ENCODE peak calls at places on chromosome 6, in six cellular contexts. Y is brain microvascular endothelial cell; C is upper lobe of right lung; J is CD8-positive, alpha-beta T cell; E is fibroblast of lung; K is effector memory CD4-positive, alpha-beta T cell. F is an unnamed sample.

GRCh38 chr6:17622144-17622543 is 22.0 kb downstream of the FAM8A1 start:
- DNase-seq in J (no peak), E (no peak), C (no peak), K (no peak), Y (no peak), F (peak; percentile 23)

GRCh38 chr6:31663087-31663960 is 1.5 kb downstream of the GPANK1 start:
- DNase-seq in K (no peak), J (no peak), C (no peak), E (peak; percentile 23), Y (no peak), F (no peak)

GRCh38 chr6:43942011-43942442 is 172.0 kb downstream of the VEGFA start:
- DNase-seq in Y (no peak), J (no peak), E (no peak), K (no peak), C (no peak), F (peak; percentile 45)

GRCh38 chr6:134029495-134030455 is 22.6 kb downstream of the SLC2A12 start:
- DNase-seq in Y (peak; percentile 86), J (no peak), C (no peak), K (no peak), E (peak; percentile 39), F (no peak)

GRCh38 chr6:137358273-137358672 is 135.9 kb downstream of the OLIG3 start:
- DNase-seq in C (no peak), J (no peak), K (no peak), E (no peak), Y (no peak), F (no peak)

GRCh38 chr6:168648240-168648639 is 207.3 kb downstream of the SMOC2 start:
- DNase-seq in Y (no peak), J (no peak), K (no peak), E (no peak), C (peak; percentile 71), F (peak; percentile 13)

GRCh38 chr6:139853302-139853992 is 479.0 kb upstream of the CITED2 start:
- DNase-seq in C (no peak), K (no peak), Y (no peak), E (peak; percentile 55), J (no peak), F (no peak)

GRCh38 chr6:63527658-63528514 is 44.4 kb upstream of the LOC128125822 start:
- DNase-seq in J (no peak), K (no peak), E (peak; percentile 98), C (no peak), Y (peak; percentile 96), F (peak; percentile 6)

GRCh38 chr6:143750945-143751344 is 73.2 kb downstream of the PHACTR2 start:
- DNase-seq in J (no peak), Y (no peak), K (no peak), C (no peak), E (no peak), F (no peak)

GRCh38 chr6:104325341-104326172 is 534.2 kb downstream of the HACE1 start:
- DNase-seq in Y (peak; percentile 54), E (no peak), C (no peak), J (no peak), K (no peak), F (peak; percentile 69)

GRCh38 chr6:84065718-84066290 is 32.2 kb downstream of the MRAP2 start:
- DNase-seq in K (no peak), Y (peak; percentile 87), E (peak; percentile 77), C (no peak), J (no peak), F (peak; percentile 34)

GRCh38 chr6:54801669-54802068 is 44.9 kb upstream of the FAM83B start:
- DNase-seq in Y (peak; percentile 0), C (no peak), J (no peak), K (no peak), E (peak; percentile 87), F (peak; percentile 88)

GRCh38 chr6:70709826-70710225 is 42.1 kb downstream of the SMAP1 start:
- DNase-seq in J (no peak), K (no peak), E (peak; percentile 79), Y (peak; percentile 48), C (no peak), F (peak; percentile 41)

GRCh38 chr6:144149894-144150672 is at the start of gene STX11:
- DNase-seq in K (peak; percentile 67), E (peak; percentile 48), J (peak; percentile 71), Y (peak; percentile 19), C (peak; percentile 92), F (peak; percentile 80)

GRCh38 chr6:128520436-128521301 is at the start of gene PTPRK:
- DNase-seq in C (peak; percentile 96), Y (peak; percentile 91), E (peak; percentile 92), J (peak; percentile 91), K (peak; percentile 72), F (peak; percentile 97)

GRCh38 chr6:107965746-107966145 is 7.7 kb upstream of the SEC63 start:
- DNase-seq in K (no peak), E (peak; percentile 35), J (no peak), Y (no peak), C (no peak), F (no peak)

GRCh38 chr6:143742070-143742954 is 64.5 kb downstream of the PHACTR2 start:
- DNase-seq in K (no peak), E (no peak), Y (no peak), C (no peak), J (no peak), F (no peak)

GRCh38 chr6:7402746-7403145 is 13.1 kb downstream of the RIOK1 start:
- DNase-seq in Y (no peak), J (no peak), K (no peak), E (no peak), C (no peak), F (no peak)

GRCh38 chr6:15132854-15133670 is 112.8 kb upstream of the JARID2 start:
- DNase-seq in Y (peak; percentile 80), K (no peak), J (no peak), C (no peak), E (peak; percentile 91), F (peak; percentile 15)

GRCh38 chr6:39495640-39496039 is 173.1 kb upstream of the KCNK16 start:
- DNase-seq in C (no peak), Y (no peak), J (no peak), E (no peak), K (no peak), F (no peak)

GRCh38 chr6:133512410-133513016 is 271.4 kb downstream of the EYA4 start:
- DNase-seq in K (no peak), J (no peak), C (no peak), E (peak; percentile 36), Y (peak; percentile 59), F (peak; percentile 76)

GRCh38 chr6:5003604-5004372 is at the start of gene RPP40:
- DNase-seq in K (peak; percentile 98), Y (peak; percentile 97), E (peak; percentile 95), J (peak; percentile 99), C (peak; percentile 99), F (peak; percentile 99)

GRCh38 chr6:87654117-87654516 is 47.9 kb downstream of the AKIRIN2 start:
- DNase-seq in Y (no peak), K (no peak), C (no peak), J (no peak), E (no peak), F (no peak)

GRCh38 chr6:30684386-30685156 is 1.9 kb downstream of the PPP1R18 start:
- DNase-seq in C (peak; percentile 76), Y (no peak), E (peak; percentile 39), J (peak; percentile 76), K (peak; percentile 44), F (no peak)

GRCh38 chr6:148611213-148611612 is 135.6 kb upstream of the UST start:
- DNase-seq in J (no peak), C (no peak), Y (no peak), E (peak; percentile 79), K (no peak), F (peak; percentile 56)

GRCh38 chr6:133236898-133237297 is 4.3 kb upstream of the EYA4 start:
- DNase-seq in J (no peak), C (no peak), Y (no peak), E (peak; percentile 35), K (no peak), F (no peak)

GRCh38 chr6:84728602-84729001 is 35.8 kb downstream of the TBX18 start:
- DNase-seq in C (no peak), J (no peak), K (no peak), E (no peak), Y (peak; percentile 14), F (peak; percentile 49)

GRCh38 chr6:4786936-4787504 is 10.8 kb downstream of the CDYL start:
- DNase-seq in K (no peak), Y (no peak), C (no peak), E (no peak), J (no peak), F (no peak)

GRCh38 chr6:47278545-47278944 is 31.2 kb downstream of the TNFRSF21 start:
- DNase-seq in C (no peak), E (no peak), K (no peak), J (no peak), Y (no peak), F (no peak)

DNA sequence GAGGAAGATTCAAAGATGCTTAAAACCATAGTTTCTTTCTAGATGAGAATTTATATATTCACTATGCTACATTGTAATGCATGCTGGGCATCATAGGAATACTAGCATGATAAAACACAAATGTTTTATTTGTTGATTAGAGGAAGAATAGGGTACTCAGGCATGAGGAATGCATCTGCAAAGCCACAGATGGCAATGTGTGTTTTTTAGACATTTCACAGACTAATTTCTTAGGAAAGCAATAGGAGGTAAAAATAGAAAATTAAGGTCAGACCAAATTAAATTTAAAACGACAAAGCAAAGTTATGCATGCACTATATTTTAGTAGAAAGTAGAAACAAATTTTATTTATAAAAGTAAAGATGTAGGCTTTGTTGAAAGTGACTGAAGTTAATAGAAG is 2.1 kb downstream of the TTK start:
- DNase-seq in Y (no peak), K (no peak), C (no peak), J (no peak), E (no peak), F (no peak)
- H3K27ac ChIP-seq in Y (no peak overlapping the region), K (no peak overlapping the region), C (no peak overlapping the region), J (no peak overlapping the region), E (no peak overlapping the region), F (no peak overlapping the region)

DNA sequence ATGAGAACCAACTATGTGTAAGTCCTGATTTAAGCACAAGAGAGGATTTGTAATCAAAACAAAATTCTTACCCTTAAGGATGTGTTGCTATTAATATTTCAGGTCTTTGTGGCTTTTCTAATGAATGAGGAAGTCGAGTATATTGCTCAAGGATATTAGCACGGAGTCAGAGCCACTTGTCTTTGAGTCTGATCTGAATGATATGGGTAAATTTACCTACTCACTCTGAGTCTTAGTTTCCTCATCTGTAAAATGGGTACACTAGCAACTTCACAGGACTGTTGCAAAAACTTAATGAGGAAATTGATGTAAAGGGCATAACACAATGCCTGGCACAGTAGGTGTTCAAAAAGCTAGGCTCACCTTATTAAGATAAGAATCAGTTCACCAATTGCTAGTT is 30.0 kb upstream of the QKI start:
- DNase-seq in E (no peak), J (no peak), Y (no peak), K (no peak), C (no peak), F (no peak)
- H3K27ac ChIP-seq in E (no peak overlapping the region), J (no peak overlapping the region), Y (no peak overlapping the region), K (no peak overlapping the region), C (no peak overlapping the region), F (no peak overlapping the region)

GRCh38 chr6:158397578-158397977 is 85.3 kb downstream of the TULP4 start:
- DNase-seq in E (no peak), Y (no peak), K (no peak), C (no peak), J (no peak), F (no peak)
- H3K27ac ChIP-seq in E (no peak overlapping the region), Y (no peak overlapping the region), K (no peak overlapping the region), C (no peak overlapping the region), J (no peak overlapping the region), F (no peak overlapping the region)

GRCh38 chr6:621916-622315 is 35.0 kb downstream of the HUS1B start:
- DNase-seq in C (no peak), J (no peak), K (no peak), Y (no peak), E (no peak), F (no peak)
- H3K27ac ChIP-seq in C (no peak overlapping the region), J (no peak overlapping the region), K (no peak overlapping the region), Y (no peak overlapping the region), E (no peak overlapping the region), F (no peak overlapping the region)

F was measured in A673.